ENCODE peak calls at places on chromosomes 16 and 17, in ten cellular contexts. P, M, C, T, S, J, V, N, U and Z are unnamed samples.

GRCh38 chr16:11327277-11328171 is 17.7 kb upstream of the RMI2 start:
- DNase-seq in P (no peak), M (no peak), C (no peak), T (no peak), S (peak), J (no peak), V (peak), N (no peak), U (no peak), Z (no peak)

GRCh38 chr16:2415085-2415484 is 14.2 kb upstream of the CCNF start:
- DNase-seq in P (no peak), M (no peak), C (no peak), T (no peak), S (no peak), J (no peak), V (no peak), N (no peak), U (no peak), Z (no peak)

GRCh38 chr17:83137523-83137922 is 58.1 kb downstream of the METRNL start:
- DNase-seq in P (no peak), M (no peak), C (no peak), T (no peak), S (peak), J (no peak), V (no peak), N (peak), U (no peak), Z (peak)

GRCh38 chr17:35254107-35254802 is 11.4 kb downstream of the SLFN5 start:
- DNase-seq in P (no peak), M (no peak), C (peak), T (peak), S (peak), J (no peak), V (no peak), N (no peak), U (peak), Z (peak)

GRCh38 chr16:4972938-4973587 is 14.9 kb downstream of the SEC14L5 start:
- DNase-seq in P (no peak), M (no peak), C (no peak), T (no peak), S (no peak), J (no peak), V (peak), N (no peak), U (no peak), Z (no peak)

GRCh38 chr17:63848834-63849689 is 6.6 kb upstream of the SMARCD2 start:
- DNase-seq in P (peak), M (peak), C (peak), T (peak), S (peak), J (peak), V (peak), N (peak), U (peak), Z (peak)

GRCh38 chr17:80187090-80187489 is 17.3 kb downstream of the CARD14 start:
- DNase-seq in P (no peak), M (no peak), C (no peak), T (peak), S (no peak), J (no peak), V (no peak), N (no peak), U (no peak), Z (no peak)

GRCh38 chr16:23119570-23119969 is 29.7 kb downstream of the USP31 start:
- DNase-seq in P (no peak), M (no peak), C (no peak), T (peak), S (no peak), J (no peak), V (no peak), N (no peak), U (no peak), Z (no peak)

GRCh38 chr16:62190426-62190825 is 154.2 kb upstream of the CDH8 start:
- DNase-seq in P (no peak), M (no peak), C (no peak), T (no peak), S (no peak), J (no peak), V (peak), N (no peak), U (no peak), Z (no peak)

GRCh38 chr17:60606036-60606435 is 6.0 kb downstream of the PPM1D start:
- DNase-seq in P (no peak), M (no peak), C (no peak), T (no peak), S (no peak), J (no peak), V (no peak), N (no peak), U (no peak), Z (no peak)

GRCh38 chr17:66345264-66345663 is 42.9 kb downstream of the PRKCA start:
- DNase-seq in P (no peak), M (no peak), C (no peak), T (no peak), S (no peak), J (no peak), V (no peak), N (no peak), U (no peak), Z (no peak)

GRCh38 chr16:28984619-28985135 is at the start of gene LAT:
- DNase-seq in P (peak), M (no peak), C (no peak), T (no peak), S (no peak), J (peak), V (peak), N (peak), U (no peak), Z (no peak)

GRCh38 chr17:43917348-43918025 is 10.2 kb upstream of the MPP2 start:
- DNase-seq in P (no peak), M (no peak), C (no peak), T (peak), S (peak), J (no peak), V (peak), N (peak), U (no peak), Z (no peak)

GRCh38 chr16:85396879-85397871 is 215.9 kb upstream of the GSE1 start:
- DNase-seq in P (peak), M (no peak), C (peak), T (no peak), S (peak), J (no peak), V (peak), N (no peak), U (no peak), Z (no peak)

GRCh38 chr16:27353853-27354252 is 40.1 kb downstream of the IL4R start:
- DNase-seq in P (no peak), M (no peak), C (no peak), T (no peak), S (no peak), J (no peak), V (no peak), N (no peak), U (no peak), Z (no peak)

GRCh38 chr16:80526418-80527061 is 14.3 kb upstream of the DYNLRB2 start:
- DNase-seq in P (peak), M (no peak), C (peak), T (peak), S (peak), J (peak), V (peak), N (peak), U (peak), Z (no peak)

GRCh38 chr17:16939606-16940115 is 32.3 kb downstream of the TNFRSF13B start:
- DNase-seq in P (no peak), M (no peak), C (no peak), T (no peak), S (no peak), J (no peak), V (no peak), N (no peak), U (no peak), Z (peak)

GRCh38 chr17:74454197-74455024 is 12.0 kb upstream of the CD300A start:
- DNase-seq in P (no peak), M (no peak), C (peak), T (peak), S (peak), J (no peak), V (no peak), N (peak), U (peak), Z (peak)

GRCh38 chr17:39617446-39618251 is 9.1 kb upstream of the PPP1R1B start:
- DNase-seq in P (peak), M (no peak), C (peak), T (peak), S (peak), J (peak), V (peak), N (peak), U (peak), Z (no peak)